ENCODE peak calls at places on chromosomes 2 and 18, in seven cellular contexts. J is HepG2, T is K562, Q is HCT116, P is H1, X is SK-N-SH, V is GM12878. O is an unnamed sample.

GRCh38 chr2:79717364-79718007 is 204.6 kb downstream of the CTNNA2 start:
- DNase-seq in V (no peak), Q (no peak), J (peak), P (peak), X (no peak), T (no peak), O (peak)

GRCh38 chr2:241211276-241211675 is 22.8 kb downstream of the ANO7 start:
- DNase-seq in V (no peak), P (no peak), X (no peak), T (no peak), J (no peak), Q (no peak), O (no peak)

GRCh38 chr2:108958002-108958401 is 31.0 kb downstream of the EDAR start:
- DNase-seq in T (no peak), V (no peak), J (no peak), Q (peak), X (no peak), P (no peak), O (no peak)

GRCh38 chr18:44130365-44130942 is 550.2 kb upstream of the SETBP1 start:
- DNase-seq in V (no peak), P (no peak), J (peak), X (peak), T (peak), Q (no peak), O (peak)

GRCh38 chr2:1756456-1756855 is 12.1 kb upstream of the PXDN start:
- DNase-seq in T (no peak), V (no peak), P (no peak), J (no peak), Q (no peak), X (no peak), O (no peak)

GRCh38 chr2:163748420-163748819 is 12.6 kb upstream of the FIGN start:
- DNase-seq in J (no peak), X (no peak), V (no peak), T (no peak), Q (no peak), P (no peak), O (no peak)

GRCh38 chr2:65315042-65315441 is 87.4 kb downstream of the ACTR2 start:
- DNase-seq in Q (no peak), J (no peak), P (no peak), V (no peak), X (no peak), T (no peak), O (no peak)

GRCh38 chr2:234136461-234136860 is 86.0 kb downstream of the SPP2 start:
- DNase-seq in V (no peak), P (no peak), X (no peak), T (no peak), Q (no peak), J (no peak), O (no peak)

GRCh38 chr2:156518160-156518559 is 82.0 kb downstream of the GPD2 start:
- DNase-seq in J (no peak), Q (no peak), V (no peak), T (no peak), P (no peak), X (no peak), O (no peak)

GRCh38 chr18:75297731-75298130 is 87.1 kb downstream of the TSHZ1 start:
- DNase-seq in X (no peak), P (no peak), J (no peak), V (no peak), T (no peak), Q (no peak), O (no peak)

GRCh38 chr2:230219419-230220331 is at the start of gene SP110:
- DNase-seq in J (peak), X (peak), T (peak), Q (peak), V (peak), P (peak), O (peak)

GRCh38 chr2:19801367-19802087 is 100.3 kb downstream of the TTC32 start:
- DNase-seq in X (peak), Q (peak), J (no peak), T (no peak), V (no peak), P (no peak), O (no peak)

GRCh38 chr18:26438980-26439379 is 109.4 kb downstream of the KCTD1 start:
- DNase-seq in Q (no peak), V (no peak), X (no peak), T (no peak), J (no peak), P (no peak), O (no peak)

GRCh38 chr2:231673348-231673770 is 35.0 kb upstream of the PTMA start:
- DNase-seq in Q (peak), P (peak), J (peak), V (no peak), T (peak), X (no peak), O (peak)

GRCh38 chr18:76410033-76410432 is 85.0 kb downstream of the ZNF516 start:
- DNase-seq in P (no peak), Q (no peak), J (no peak), V (no peak), X (no peak), T (no peak), O (no peak)

GRCh38 chr2:127079358-127079920 is 27.5 kb downstream of the BIN1 start:
- DNase-seq in X (no peak), T (no peak), Q (no peak), V (no peak), J (no peak), P (no peak), O (no peak)

GRCh38 chr2:212414699-212415309 is 123.8 kb downstream of the ERBB4 start:
- DNase-seq in T (no peak), X (no peak), P (no peak), J (no peak), V (no peak), Q (no peak), O (no peak)

GRCh38 chr18:48680871-48681270 is 142.0 kb downstream of the CTIF start:
- DNase-seq in X (no peak), V (no peak), P (no peak), Q (no peak), T (no peak), J (no peak), O (no peak)

GRCh38 chr18:45169610-45170009 is 445.7 kb upstream of the SLC14A2 start:
- DNase-seq in J (no peak), P (no peak), V (no peak), X (no peak), T (no peak), Q (no peak), O (no peak)
- TF ChIP-seq JUND in J (no peak), P (no peak), V (no peak), X (peak), T (no peak), Q (no peak), O (no peak)

DNA sequence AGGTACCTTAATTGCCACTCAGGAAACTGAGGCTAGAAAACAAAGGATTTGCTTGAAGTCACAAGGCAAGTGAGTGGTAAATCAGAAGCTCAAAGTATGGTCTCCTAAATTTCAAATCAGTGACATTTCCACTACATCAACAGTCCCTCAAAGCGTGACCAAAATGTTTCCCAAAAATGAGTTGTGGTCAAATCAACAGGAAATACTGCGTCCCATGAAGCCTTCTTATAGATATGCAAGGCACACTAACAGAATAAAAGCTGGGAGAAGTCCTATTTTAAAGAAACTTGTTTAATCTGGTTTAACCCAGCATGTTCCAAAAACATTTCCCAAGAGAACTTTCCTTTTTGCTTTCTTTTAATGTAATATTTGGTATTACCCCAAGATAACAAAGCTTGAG is 249.4 kb downstream of the EXOC6B start:
- DNase-seq in T (no peak), J (no peak), P (no peak), X (no peak), Q (no peak), V (no peak), O (no peak)
- TF ChIP-seq JUND in T (no peak), J (no peak), P (no peak), X (no peak), Q (no peak), V (no peak), O (no peak)

GRCh38 chr2:164882276-164882675 is 40.7 kb upstream of the COBLL1 start:
- DNase-seq in J (no peak), P (no peak), V (no peak), X (no peak), Q (no peak), T (no peak), O (no peak)

GRCh38 chr2:164890533-164890932 is 48.9 kb upstream of the COBLL1 start:
- DNase-seq in Q (no peak), X (peak), J (no peak), V (no peak), T (no peak), P (no peak), O (no peak)

GRCh38 chr2:164891460-164891859 is 49.8 kb upstream of the COBLL1 start:
- DNase-seq in P (no peak), X (no peak), J (no peak), V (no peak), T (no peak), Q (no peak), O (no peak)

GRCh38 chr2:164887434-164888112 is 46.0 kb upstream of the COBLL1 start:
- DNase-seq in V (no peak), P (no peak), T (no peak), Q (no peak), X (no peak), J (peak), O (no peak)
- TF ChIP-seq JUND in V (no peak), P (no peak), T (no peak), Q (no peak), X (no peak), J (no peak), O (no peak)

DNA sequence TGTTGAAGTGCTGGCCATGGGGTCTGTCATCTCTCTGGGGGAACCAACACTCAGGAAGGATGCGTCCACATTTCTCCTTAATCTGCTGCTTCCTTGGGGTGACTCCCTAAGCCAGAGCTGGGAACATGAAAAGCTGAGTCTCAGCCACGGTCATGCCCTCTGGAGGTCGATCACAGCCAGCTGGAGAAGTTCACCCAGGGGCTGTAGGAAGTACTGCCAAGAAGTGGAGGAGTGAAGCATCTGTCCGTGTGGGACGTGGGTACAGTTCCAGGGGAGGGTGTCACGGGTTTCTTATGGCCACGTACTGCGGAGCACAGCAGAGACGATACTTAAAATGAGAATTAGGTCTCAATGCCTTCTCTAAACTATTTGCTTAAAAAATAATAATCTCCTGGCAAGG is 42.4 kb upstream of the IGFBP2 start:
- DNase-seq in P (no peak), T (no peak), X (peak), J (no peak), Q (no peak), V (no peak), O (no peak)
- TF ChIP-seq JUND in P (no peak), T (no peak), X (no peak), J (no peak), Q (no peak), V (no peak), O (no peak)

DNA sequence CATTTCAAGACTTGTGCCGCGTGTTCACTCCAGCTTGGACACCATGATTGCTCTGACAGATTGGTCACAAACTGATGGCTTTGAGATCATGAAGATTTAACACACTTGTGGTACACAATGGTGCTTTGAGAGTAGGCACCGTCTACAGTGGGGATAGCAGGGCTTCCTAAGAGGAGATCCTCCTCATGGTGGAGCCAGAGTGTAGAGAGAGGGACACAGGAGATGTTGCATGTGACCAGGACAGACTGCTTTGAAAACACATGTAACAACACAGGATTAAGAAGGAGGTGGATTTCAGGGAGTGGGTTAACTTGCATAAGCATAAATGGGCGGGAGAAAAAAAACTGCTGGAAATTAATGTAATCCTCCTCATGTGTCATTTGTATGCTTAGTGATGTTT is 95.7 kb upstream of the LINC00305 start:
- DNase-seq in P (no peak), Q (no peak), V (no peak), J (no peak), T (no peak), X (peak), O (peak)
- TF ChIP-seq JUND in P (no peak), Q (no peak), V (no peak), J (no peak), T (no peak), X (no peak), O (no peak)

O was measured in T47D.